ENCODE peak calls at places on chromosome 17, in ten cellular contexts. One of them, this sample, is unnamed.

GRCh38 chr17:48127371-48128051 is 19.9 kb downstream of the SNX11 start:
- DNase-seq in astrocyte of the spinal cord: no peak
- DNase-seq in heart left ventricle: no peak
- DNase-seq in H54: peak
- DNase-seq in HFFc6: peak
- DNase-seq in effector memory CD8-positive, alpha-beta T cell: no peak
- DNase-seq in effector CD4-positive, alpha-beta T cell: no peak
- DNase-seq in SW480: peak
- DNase-seq in AG04450: no peak
- DNase-seq in amygdala: no peak
- DNase-seq in this sample: peak

GRCh38 chr17:77942111-77942988 is 16.2 kb upstream of the TNRC6C start:
- DNase-seq in effector memory CD8-positive, alpha-beta T cell: no peak
- DNase-seq in astrocyte of the spinal cord: no peak
- DNase-seq in AG04450: no peak
- DNase-seq in effector CD4-positive, alpha-beta T cell: no peak
- DNase-seq in amygdala: peak
- DNase-seq in HFFc6: no peak
- DNase-seq in heart left ventricle: no peak
- DNase-seq in H54: no peak
- DNase-seq in SW480: peak
- DNase-seq in this sample: no peak

GRCh38 chr17:65813306-65813705 is 251.9 kb upstream of the AXIN2 start:
- DNase-seq in astrocyte of the spinal cord: no peak
- DNase-seq in effector memory CD8-positive, alpha-beta T cell: no peak
- DNase-seq in HFFc6: no peak
- DNase-seq in SW480: no peak
- DNase-seq in heart left ventricle: no peak
- DNase-seq in H54: no peak
- DNase-seq in AG04450: no peak
- DNase-seq in amygdala: no peak
- DNase-seq in effector CD4-positive, alpha-beta T cell: no peak
- DNase-seq in this sample: no peak

GRCh38 chr17:27526603-27527002 is 70.4 kb downstream of the KSR1 start:
- DNase-seq in HFFc6: peak
- DNase-seq in AG04450: no peak
- DNase-seq in effector CD4-positive, alpha-beta T cell: no peak
- DNase-seq in amygdala: no peak
- DNase-seq in SW480: no peak
- DNase-seq in astrocyte of the spinal cord: peak
- DNase-seq in heart left ventricle: no peak
- DNase-seq in effector memory CD8-positive, alpha-beta T cell: no peak
- DNase-seq in H54: no peak
- DNase-seq in this sample: no peak

GRCh38 chr17:40557531-40558299 is 7.6 kb downstream of the CCR7 start:
- DNase-seq in AG04450: no peak
- DNase-seq in SW480: no peak
- DNase-seq in amygdala: no peak
- DNase-seq in effector CD4-positive, alpha-beta T cell: no peak
- DNase-seq in astrocyte of the spinal cord: no peak
- DNase-seq in H54: no peak
- DNase-seq in heart left ventricle: peak
- DNase-seq in effector memory CD8-positive, alpha-beta T cell: no peak
- DNase-seq in HFFc6: no peak
- DNase-seq in this sample: no peak

GRCh38 chr17:28188841-28189263 is 130.1 kb upstream of the TMEM97 start:
- DNase-seq in HFFc6: no peak
- DNase-seq in H54: no peak
- DNase-seq in SW480: no peak
- DNase-seq in effector CD4-positive, alpha-beta T cell: no peak
- DNase-seq in amygdala: no peak
- DNase-seq in astrocyte of the spinal cord: no peak
- DNase-seq in heart left ventricle: no peak
- DNase-seq in AG04450: peak
- DNase-seq in effector memory CD8-positive, alpha-beta T cell: no peak
- DNase-seq in this sample: peak

GRCh38 chr17:55577011-55577586 is 65.8 kb upstream of the SMIM36 start:
- DNase-seq in amygdala: no peak
- DNase-seq in effector CD4-positive, alpha-beta T cell: no peak
- DNase-seq in H54: no peak
- DNase-seq in HFFc6: peak
- DNase-seq in astrocyte of the spinal cord: peak
- DNase-seq in AG04450: no peak
- DNase-seq in effector memory CD8-positive, alpha-beta T cell: no peak
- DNase-seq in SW480: peak
- DNase-seq in heart left ventricle: peak
- DNase-seq in this sample: peak

GRCh38 chr17:31660684-31661083 is 198.4 kb downstream of the COPRS start:
- DNase-seq in SW480: no peak
- DNase-seq in effector CD4-positive, alpha-beta T cell: no peak
- DNase-seq in heart left ventricle: no peak
- DNase-seq in astrocyte of the spinal cord: no peak
- DNase-seq in AG04450: no peak
- DNase-seq in effector memory CD8-positive, alpha-beta T cell: no peak
- DNase-seq in HFFc6: no peak
- DNase-seq in H54: no peak
- DNase-seq in amygdala: no peak
- DNase-seq in this sample: no peak

GRCh38 chr17:29664743-29665479 is 42.2 kb upstream of the CORO6 start:
- DNase-seq in effector CD4-positive, alpha-beta T cell: no peak
- DNase-seq in amygdala: no peak
- DNase-seq in effector memory CD8-positive, alpha-beta T cell: no peak
- DNase-seq in heart left ventricle: no peak
- DNase-seq in HFFc6: peak
- DNase-seq in SW480: peak
- DNase-seq in H54: peak
- DNase-seq in AG04450: no peak
- DNase-seq in astrocyte of the spinal cord: peak
- DNase-seq in this sample: no peak

GRCh38 chr17:59366773-59367656 is 35.6 kb downstream of the YPEL2 start:
- DNase-seq in AG04450: no peak
- DNase-seq in astrocyte of the spinal cord: peak
- DNase-seq in heart left ventricle: peak
- DNase-seq in effector memory CD8-positive, alpha-beta T cell: no peak
- DNase-seq in SW480: no peak
- DNase-seq in H54: no peak
- DNase-seq in HFFc6: peak
- DNase-seq in effector CD4-positive, alpha-beta T cell: no peak
- DNase-seq in amygdala: no peak
- DNase-seq in this sample: no peak

GRCh38 chr17:34393401-34393800 is 30.4 kb upstream of the CCL1 start:
- DNase-seq in astrocyte of the spinal cord: no peak
- DNase-seq in amygdala: no peak
- DNase-seq in effector CD4-positive, alpha-beta T cell: no peak
- DNase-seq in H54: no peak
- DNase-seq in HFFc6: no peak
- DNase-seq in SW480: no peak
- DNase-seq in effector memory CD8-positive, alpha-beta T cell: no peak
- DNase-seq in heart left ventricle: no peak
- DNase-seq in AG04450: no peak
- DNase-seq in this sample: no peak

GRCh38 chr17:57243171-57243622 is 13.1 kb upstream of the MSI2 start:
- DNase-seq in astrocyte of the spinal cord: peak
- DNase-seq in HFFc6: peak
- DNase-seq in H54: peak
- DNase-seq in effector memory CD8-positive, alpha-beta T cell: peak
- DNase-seq in SW480: peak
- DNase-seq in effector CD4-positive, alpha-beta T cell: peak
- DNase-seq in AG04450: peak
- DNase-seq in heart left ventricle: peak
- DNase-seq in amygdala: peak
- DNase-seq in this sample: peak

GRCh38 chr17:38921756-38922411 is 3.5 kb upstream of the LASP1NB start:
- DNase-seq in H54: no peak
- DNase-seq in heart left ventricle: no peak
- DNase-seq in effector CD4-positive, alpha-beta T cell: no peak
- DNase-seq in SW480: no peak
- DNase-seq in astrocyte of the spinal cord: no peak
- DNase-seq in HFFc6: no peak
- DNase-seq in AG04450: no peak
- DNase-seq in amygdala: no peak
- DNase-seq in effector memory CD8-positive, alpha-beta T cell: no peak
- DNase-seq in this sample: no peak

GRCh38 chr17:57670769-57671545 is 74.1 kb downstream of the CCDC182 start:
- DNase-seq in AG04450: no peak
- DNase-seq in H54: no peak
- DNase-seq in astrocyte of the spinal cord: no peak
- DNase-seq in heart left ventricle: no peak
- DNase-seq in effector memory CD8-positive, alpha-beta T cell: no peak
- DNase-seq in amygdala: no peak
- DNase-seq in HFFc6: no peak
- DNase-seq in effector CD4-positive, alpha-beta T cell: no peak
- DNase-seq in SW480: no peak
- DNase-seq in this sample: no peak

GRCh38 chr17:77566151-77566550 is 392.4 kb upstream of the TNRC6C start:
- DNase-seq in SW480: no peak
- DNase-seq in effector CD4-positive, alpha-beta T cell: no peak
- DNase-seq in AG04450: no peak
- DNase-seq in astrocyte of the spinal cord: no peak
- DNase-seq in amygdala: no peak
- DNase-seq in effector memory CD8-positive, alpha-beta T cell: no peak
- DNase-seq in heart left ventricle: no peak
- DNase-seq in H54: no peak
- DNase-seq in HFFc6: no peak
- DNase-seq in this sample: no peak

GRCh38 chr17:17076066-17076465 is 33.8 kb downstream of the MPRIP start:
- DNase-seq in effector memory CD8-positive, alpha-beta T cell: no peak
- DNase-seq in AG04450: no peak
- DNase-seq in amygdala: no peak
- DNase-seq in SW480: no peak
- DNase-seq in heart left ventricle: peak
- DNase-seq in HFFc6: no peak
- DNase-seq in effector CD4-positive, alpha-beta T cell: no peak
- DNase-seq in astrocyte of the spinal cord: no peak
- DNase-seq in H54: no peak
- DNase-seq in this sample: no peak

GRCh38 chr17:41329279-41329925 is 13.9 kb upstream of the KRTAP17-1 start:
- DNase-seq in effector memory CD8-positive, alpha-beta T cell: no peak
- DNase-seq in HFFc6: peak
- DNase-seq in SW480: peak
- DNase-seq in effector CD4-positive, alpha-beta T cell: no peak
- DNase-seq in astrocyte of the spinal cord: peak
- DNase-seq in amygdala: no peak
- DNase-seq in H54: peak
- DNase-seq in heart left ventricle: peak
- DNase-seq in AG04450: no peak
- DNase-seq in this sample: peak

GRCh38 chr17:16938496-16939270 is 33.2 kb downstream of the TNFRSF13B start:
- DNase-seq in heart left ventricle: no peak
- DNase-seq in amygdala: no peak
- DNase-seq in effector CD4-positive, alpha-beta T cell: no peak
- DNase-seq in effector memory CD8-positive, alpha-beta T cell: no peak
- DNase-seq in HFFc6: no peak
- DNase-seq in H54: no peak
- DNase-seq in astrocyte of the spinal cord: no peak
- DNase-seq in SW480: no peak
- DNase-seq in AG04450: no peak
- DNase-seq in this sample: no peak

GRCh38 chr17:75591722-75592302 is 4.2 kb downstream of the MYO15B start:
- DNase-seq in heart left ventricle: no peak
- DNase-seq in AG04450: no peak
- DNase-seq in astrocyte of the spinal cord: no peak
- DNase-seq in HFFc6: no peak
- DNase-seq in H54: no peak
- DNase-seq in effector memory CD8-positive, alpha-beta T cell: no peak
- DNase-seq in amygdala: no peak
- DNase-seq in effector CD4-positive, alpha-beta T cell: no peak
- DNase-seq in SW480: no peak
- DNase-seq in this sample: no peak

GRCh38 chr17:81868674-81869220 is 2.4 kb downstream of the ARHGDIA start:
- DNase-seq in amygdala: no peak
- DNase-seq in HFFc6: peak
- DNase-seq in SW480: peak
- DNase-seq in heart left ventricle: peak
- DNase-seq in effector CD4-positive, alpha-beta T cell: no peak
- DNase-seq in AG04450: peak
- DNase-seq in astrocyte of the spinal cord: peak
- DNase-seq in H54: peak
- DNase-seq in effector memory CD8-positive, alpha-beta T cell: no peak
- DNase-seq in this sample: no peak

GRCh38 chr17:79843917-79844815 is 4.9 kb upstream of the CBX4 start:
- DNase-seq in HFFc6: peak
- DNase-seq in H54: peak
- DNase-seq in effector CD4-positive, alpha-beta T cell: no peak
- DNase-seq in effector memory CD8-positive, alpha-beta T cell: no peak
- DNase-seq in SW480: peak
- DNase-seq in astrocyte of the spinal cord: peak
- DNase-seq in heart left ventricle: peak
- DNase-seq in AG04450: no peak
- DNase-seq in amygdala: peak
- DNase-seq in this sample: no peak

This sample was measured in HFF-Myc.